ENCODE peak calls at places on chromosome 11, in six cellular contexts. L is kidney, S is brain microvascular endothelial cell, H is tibial nerve, G is PC-3, J is AG04450. K is an unnamed sample.
A peak's percentile ranks its signal among the peaks of the same experiment; 100 is the strongest.

GRCh38 chr11:70210051-70210501 is 7.0 kb downstream of the FADD start:
- DNase-seq in J (no peak), G (peak; percentile 66), H (no peak), S (peak; percentile 94), L (no peak), K (no peak)

GRCh38 chr11:109320595-109320994 is 101.4 kb upstream of the C11orf87 start:
- DNase-seq in H (no peak), G (peak; percentile 70), L (no peak), S (peak; percentile 24), J (no peak), K (no peak)

GRCh38 chr11:45850446-45850845 is 3.2 kb downstream of the CRY2 start:
- DNase-seq in H (no peak), L (no peak), G (no peak), S (peak; percentile 52), J (no peak), K (no peak)

GRCh38 chr11:134024420-134025085 is 44.3 kb upstream of the JAM3 start:
- DNase-seq in S (no peak), L (no peak), G (peak; percentile 83), H (no peak), J (no peak), K (no peak)

GRCh38 chr11:46216040-46216764 is 61.3 kb upstream of the CREB3L1 start:
- DNase-seq in H (no peak), J (no peak), G (no peak), S (no peak), L (no peak), K (no peak)

GRCh38 chr11:10984250-10984649 is 126.4 kb upstream of the ZBED5 start:
- DNase-seq in G (no peak), J (no peak), L (no peak), S (no peak), H (no peak), K (no peak)

GRCh38 chr11:27830206-27830605 is 130.0 kb upstream of the BDNF start:
- DNase-seq in J (no peak), L (no peak), S (no peak), H (no peak), G (no peak), K (no peak)

GRCh38 chr11:88281317-88281712 is 56.2 kb downstream of the CTSC start:
- DNase-seq in H (no peak), L (no peak), J (no peak), S (no peak), G (peak; percentile 44), K (no peak)

GRCh38 chr11:70082829-70083228 is 4.7 kb downstream of the ANO1 start:
- DNase-seq in J (no peak), H (no peak), S (no peak), L (no peak), G (peak; percentile 45), K (no peak)

GRCh38 chr11:114209904-114210303 is 86.3 kb upstream of the NNMT start:
- DNase-seq in J (no peak), S (no peak), L (no peak), G (no peak), H (no peak), K (no peak)

GRCh38 chr11:83852775-83853442 is 566.7 kb upstream of the CCDC90B start:
- DNase-seq in S (no peak), H (no peak), J (no peak), G (no peak), L (no peak), K (no peak)

GRCh38 chr11:12287374-12288211 is 89.8 kb upstream of the PARVA start:
- DNase-seq in G (peak; percentile 90), H (peak; percentile 60), S (peak; percentile 98), L (peak; percentile 88), J (peak; percentile 90), K (peak; percentile 96)

GRCh38 chr11:9808943-9809342 is 145.1 kb downstream of the SWAP70 start:
- DNase-seq in L (no peak), H (no peak), J (no peak), S (peak; percentile 65), G (peak; percentile 18), K (no peak)

GRCh38 chr11:118820412-118821357 is 29.7 kb upstream of the DDX6 start:
- DNase-seq in J (no peak), G (peak; percentile 89), S (no peak), L (peak; percentile 95), H (peak; percentile 13), K (peak; percentile 92)

GRCh38 chr11:75667268-75667830 is 1.5 kb downstream of the MAP6 start:
- DNase-seq in S (no peak), G (peak; percentile 41), L (peak; percentile 81), J (no peak), H (no peak), K (no peak)
- TF ChIP-seq CTCF in S (no peak), G (peak; percentile 19), L (peak; percentile 5), J (no peak), H (no peak), K (no peak)

DNA sequence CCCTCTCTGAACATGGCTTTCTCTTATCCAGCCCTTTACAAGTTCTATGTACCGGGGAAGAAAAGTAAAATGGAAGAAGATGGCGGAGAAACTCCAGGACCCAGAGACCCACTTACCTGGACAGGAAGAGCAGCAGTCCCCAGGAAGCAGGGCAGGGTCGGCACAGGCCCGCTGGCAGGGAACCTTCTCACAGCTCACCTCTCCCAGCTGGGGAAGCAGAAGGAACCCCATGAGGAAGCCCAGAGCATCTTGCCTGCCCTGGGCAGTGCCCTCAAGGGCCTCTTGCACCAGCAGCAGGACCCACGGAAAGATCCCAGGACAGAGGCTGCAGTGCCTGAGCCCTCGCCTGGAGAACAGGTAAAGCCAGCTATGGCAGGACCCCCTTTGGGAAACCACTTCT is 23.4 kb downstream of the PGA5 start:
- DNase-seq in J (no peak), S (no peak), L (no peak), G (no peak), H (no peak), K (no peak)
- H3K4me3 ChIP-seq in J (no peak overlapping the region), S (no peak overlapping the region), L (no peak overlapping the region), G (no peak overlapping the region), H (no peak overlapping the region), K (no peak overlapping the region)

GRCh38 chr11:35160902-35161585 is 22.1 kb downstream of the CD44 start:
- DNase-seq in L (no peak), H (no peak), G (no peak), J (no peak), S (no peak), K (no peak)

GRCh38 chr11:35159111-35159510 is 20.1 kb downstream of the CD44 start:
- DNase-seq in J (no peak), H (no peak), G (no peak), S (no peak), L (no peak), K (no peak)

GRCh38 chr11:35160248-35160820 is 21.4 kb downstream of the CD44 start:
- DNase-seq in L (no peak), S (no peak), G (no peak), H (no peak), J (no peak), K (no peak)

GRCh38 chr11:35157814-35158213 is 18.8 kb downstream of the CD44 start:
- DNase-seq in S (no peak), L (no peak), H (no peak), J (no peak), G (no peak), K (no peak)

GRCh38 chr11:35158371-35159081 is 19.6 kb downstream of the CD44 start:
- DNase-seq in H (peak; percentile 54), G (no peak), L (peak; percentile 75), S (no peak), J (no peak), K (no peak)
- H3K27ac ChIP-seq in H (peak overlapping the region; percentile 22), G (no peak overlapping the region), L (no peak overlapping the region), S (no peak overlapping the region), J (peak overlapping the region; percentile 42), K (peak overlapping the region; percentile 47)

GRCh38 chr11:1837171-1838076 is 1.4 kb upstream of the TNNI2 start:
- DNase-seq in G (peak; percentile 33), H (peak; percentile 40), S (no peak), L (peak; percentile 86), J (no peak), K (no peak)
- TF ChIP-seq CTCF in G (peak; percentile 75), H (peak; percentile 95), S (peak; percentile 97), L (peak; percentile 83), J (peak; percentile 90), K (peak; percentile 85)